ENCODE peak calls at places on chromosomes 2 and 18, in nine cellular contexts. Q is GM19239, A is lower leg skin, P is T-helper 9 cell, I is T-cell, M is GM13977, X is H1, B is upper lobe of right lung, V is astrocyte. E is an unnamed sample.

GRCh38 chr2:190344275-190344827 is 962 bp downstream of the INPP1 start:
- DNase-seq in B (no peak), X (no peak), V (no peak), A (no peak), P (no peak), I (no peak), Q (peak; percentile 40), M (peak; percentile 69), E (peak; percentile 54)

GRCh38 chr2:35454966-35455638 is 900.5 kb upstream of the CRIM1 start:
- DNase-seq in Q (no peak), X (peak; percentile 31), V (peak; percentile 18), I (no peak), B (no peak), M (no peak), A (no peak), P (no peak), E (peak; percentile 36)

GRCh38 chr2:11446733-11447248 is 19.2 kb downstream of the E2F6 start:
- DNase-seq in P (peak; percentile 29), Q (peak; percentile 31), I (peak; percentile 30), A (peak; percentile 67), M (peak; percentile 42), V (peak; percentile 17), X (peak; percentile 51), B (no peak), E (peak; percentile 51)

GRCh38 chr2:170525566-170525900 is 189.6 kb upstream of the SP5 start:
- DNase-seq in Q (no peak), V (peak; percentile 94), M (no peak), I (no peak), A (peak; percentile 96), P (no peak), X (no peak), B (peak; percentile 63), E (peak; percentile 65)

GRCh38 chr2:119820275-119820674 is 60.6 kb downstream of the PTPN4 start:
- DNase-seq in Q (no peak), M (no peak), A (no peak), I (no peak), P (no peak), V (peak; percentile 86), X (no peak), B (no peak), E (no peak)

GRCh38 chr2:38505779-38506178 is 96.9 kb downstream of the HNRNPLL start:
- DNase-seq in Q (no peak), I (no peak), X (no peak), V (peak; percentile 9), A (no peak), P (no peak), M (no peak), B (no peak), E (no peak)

GRCh38 chr2:88181511-88181910 is 11.4 kb downstream of the THNSL2 start:
- DNase-seq in A (no peak), M (no peak), V (peak; percentile 29), Q (no peak), B (no peak), I (no peak), X (no peak), P (no peak), E (no peak)

GRCh38 chr18:58578321-58578720 is 50.6 kb downstream of the ALPK2 start:
- DNase-seq in M (no peak), I (no peak), A (no peak), P (no peak), Q (no peak), X (no peak), B (no peak), V (no peak), E (no peak)

GRCh38 chr2:190186238-190186637 is 123.7 kb upstream of the MSTN start:
- DNase-seq in M (no peak), Q (no peak), I (no peak), B (no peak), A (no peak), V (no peak), P (no peak), X (no peak), E (no peak)

GRCh38 chr2:180675170-180675569 is 305.2 kb upstream of the UBE2E3 start:
- DNase-seq in I (no peak), B (no peak), V (no peak), Q (no peak), P (no peak), M (no peak), A (no peak), X (no peak), E (no peak)

GRCh38 chr18:8662574-8663255 is 42.6 kb upstream of the MTCL1 start:
- DNase-seq in B (peak; percentile 33), M (no peak), X (no peak), A (no peak), V (no peak), I (no peak), Q (no peak), P (no peak), E (no peak)

GRCh38 chr2:105102963-105103421 is 65.1 kb downstream of the MRPS9 start:
- DNase-seq in X (peak; percentile 81), V (peak; percentile 91), M (no peak), B (no peak), I (no peak), P (no peak), Q (no peak), A (no peak), E (no peak)

GRCh38 chr2:179605341-179605740 is 256.1 kb downstream of the ZNF385B start:
- DNase-seq in X (no peak), V (no peak), I (no peak), A (no peak), B (no peak), M (no peak), Q (no peak), P (no peak), E (no peak)

GRCh38 chr18:58080516-58080915 is 36.5 kb downstream of the NEDD4L start:
- DNase-seq in P (no peak), Q (no peak), V (no peak), X (no peak), A (peak; percentile 45), M (no peak), B (no peak), I (no peak), E (no peak)

GRCh38 chr2:117794668-117795067 is 19.8 kb upstream of the DDX18 start:
- DNase-seq in A (no peak), M (no peak), I (no peak), X (no peak), V (peak; percentile 5), B (no peak), P (no peak), Q (no peak), E (no peak)

GRCh38 chr2:224722250-224722649 is 6.1 kb upstream of the CCDC195 start:
- DNase-seq in A (no peak), V (peak; percentile 77), I (no peak), P (no peak), B (no peak), Q (no peak), M (no peak), X (no peak), E (no peak)

GRCh38 chr2:68726608-68727367 is 7.8 kb upstream of the ARHGAP25 start:
- DNase-seq in B (no peak), M (peak; percentile 55), A (no peak), X (no peak), I (peak; percentile 75), V (peak; percentile 75), Q (peak; percentile 37), P (peak; percentile 56), E (no peak)

GRCh38 chr2:26637811-26638310 is 3.3 kb downstream of the CIB4 start:
- DNase-seq in V (no peak), M (no peak), P (no peak), A (no peak), X (no peak), Q (no peak), I (no peak), B (no peak), E (no peak)

GRCh38 chr2:240840435-240841060 is 20.5 kb upstream of the KIF1A start:
- DNase-seq in X (peak; percentile 46), I (no peak), V (peak; percentile 39), B (no peak), Q (no peak), M (peak; percentile 72), A (peak; percentile 23), P (no peak), E (peak; percentile 87)

GRCh38 chr2:108451976-108452375 is 3.0 kb downstream of the GCC2 start:
- DNase-seq in A (no peak), I (no peak), P (no peak), V (no peak), B (no peak), X (no peak), Q (no peak), M (no peak), E (no peak)

GRCh38 chr2:10382313-10383061 is 65.6 kb downstream of the ODC1 start:
- DNase-seq in P (peak; percentile 12), X (no peak), A (no peak), B (peak; percentile 86), V (no peak), Q (peak; percentile 43), I (peak; percentile 60), M (no peak), E (no peak)

GRCh38 chr2:212145111-212145510 is 393.5 kb downstream of the ERBB4 start:
- DNase-seq in A (no peak), I (no peak), P (no peak), X (no peak), M (no peak), V (peak; percentile 79), Q (no peak), B (no peak), E (no peak)

GRCh38 chr2:54456526-54457325 is 599 bp downstream of the SPTBN1 start:
- DNase-seq in X (no peak), B (peak; percentile 69), A (no peak), P (no peak), I (no peak), M (peak; percentile 61), V (peak; percentile 17), Q (no peak), E (peak; percentile 39)

GRCh38 chr18:49061239-49061905 is 110.6 kb upstream of the SMAD7 start:
- DNase-seq in M (no peak), P (no peak), I (no peak), Q (no peak), V (no peak), B (no peak), X (no peak), A (no peak), E (no peak)

GRCh38 chr2:163471947-163472346 is 263.9 kb downstream of the FIGN start:
- DNase-seq in B (no peak), X (no peak), V (peak; percentile 11), P (no peak), I (no peak), Q (no peak), A (no peak), M (no peak), E (peak; percentile 20)